ENCODE peak calls at places on chromosomes 3 and 15, in four cellular contexts. K is HepG2, V is upper lobe of right lung, Z is endodermal cell. W is an unnamed sample.

GRCh38 chr3:142270407-142270806 is 45.0 kb upstream of the GK5 start:
- DNase-seq in K (no peak), V (no peak), Z (no peak), W (no peak)

GRCh38 chr15:88623061-88623460 is 1.9 kb downstream of the AEN start:
- DNase-seq in K (peak; percentile 46), V (no peak), Z (no peak), W (no peak)

GRCh38 chr3:30076899-30077298 is 529.5 kb upstream of the TGFBR2 start:
- DNase-seq in K (no peak), V (no peak), Z (no peak), W (no peak)

GRCh38 chr15:39244776-39245175 is 336.1 kb upstream of the THBS1 start:
- DNase-seq in K (no peak), V (no peak), Z (no peak), W (no peak)

GRCh38 chr3:106176734-106177133 is 307.9 kb upstream of the CBLB start:
- DNase-seq in K (no peak), V (no peak), Z (no peak), W (peak; percentile 6)

GRCh38 chr3:122074621-122075265 is 19.6 kb downstream of the CD86 start:
- DNase-seq in K (no peak), V (peak; percentile 71), Z (no peak), W (peak; percentile 72)

GRCh38 chr15:92343869-92344643 is 49.6 kb upstream of the ST8SIA2 start:
- DNase-seq in K (no peak), V (no peak), Z (peak; percentile 84), W (no peak)

GRCh38 chr3:197682713-197683112 is 54.0 kb downstream of the RUBCN start:
- DNase-seq in K (no peak), V (no peak), Z (no peak), W (no peak)

GRCh38 chr3:151109401-151109800 is 23.9 kb downstream of the MED12L start:
- DNase-seq in K (peak; percentile 6), V (no peak), Z (no peak), W (no peak)

GRCh38 chr3:42819351-42819965 is 10.2 kb downstream of the ACKR2 start:
- DNase-seq in K (peak; percentile 78), V (no peak), Z (peak; percentile 67), W (no peak)

GRCh38 chr3:81444817-81445460 is 316.5 kb downstream of the GBE1 start:
- DNase-seq in K (no peak), V (no peak), Z (no peak), W (no peak)

GRCh38 chr3:171768281-171768925 is 41.9 kb downstream of the PLD1 start:
- DNase-seq in K (no peak), V (no peak), Z (no peak), W (no peak)

GRCh38 chr15:78093242-78094020 is 1.1 kb downstream of the SH2D7 start:
- DNase-seq in K (no peak), V (no peak), Z (no peak), W (no peak)

GRCh38 chr3:23778451-23778850 is 27.3 kb upstream of the UBE2E1 start:
- DNase-seq in K (no peak), V (no peak), Z (peak; percentile 7), W (no peak)

GRCh38 chr3:43872901-43873300 is 182.2 kb downstream of the ABHD5 start:
- DNase-seq in K (no peak), V (no peak), Z (peak; percentile 24), W (no peak)

GRCh38 chr15:43941555-43941954 is 114.8 kb downstream of the WDR76 start:
- DNase-seq in K (no peak), V (no peak), Z (no peak), W (no peak)

GRCh38 chr15:70061696-70062270 is 35.9 kb downstream of the TLE3 start:
- DNase-seq in K (no peak), V (peak; percentile 29), Z (no peak), W (no peak)

GRCh38 chr15:77107531-77108355 is 36.8 kb upstream of the TSPAN3 start:
- DNase-seq in K (peak; percentile 41), V (peak; percentile 70), Z (peak; percentile 90), W (peak; percentile 7)

GRCh38 chr3:106943071-106943470 is 434.2 kb upstream of the CCDC54 start:
- DNase-seq in K (no peak), V (no peak), Z (no peak), W (no peak)

GRCh38 chr3:157495846-157496245 is 7.4 kb downstream of the VEPH1 start:
- DNase-seq in K (no peak), V (no peak), Z (no peak), W (no peak)

GRCh38 chr3:157500232-157500631 is 3.0 kb downstream of the VEPH1 start:
- DNase-seq in K (no peak), V (no peak), Z (no peak), W (no peak)

GRCh38 chr3:157501863-157502262 is 1.4 kb downstream of the VEPH1 start:
- DNase-seq in K (no peak), V (no peak), Z (peak; percentile 59), W (no peak)

GRCh38 chr3:157498374-157498773 is 4.8 kb downstream of the VEPH1 start:
- DNase-seq in K (no peak), V (no peak), Z (no peak), W (no peak)

GRCh38 chr3:157499342-157499963 is 3.8 kb downstream of the VEPH1 start:
- DNase-seq in K (peak; percentile 61), V (peak; percentile 85), Z (peak; percentile 96), W (no peak)
- H3K4me3 ChIP-seq in K (no peak overlapping the region), V (peak overlapping the region; percentile 48), Z (peak overlapping the region; percentile 76), W (no peak overlapping the region)

GRCh38 chr3:184912166-184912565 is 100.2 kb downstream of the VPS8 start:
- DNase-seq in K (no peak), V (no peak), Z (no peak), W (no peak)
- H3K4me1 ChIP-seq in K (peaks cover 8% of the 10 kb centered on the region), V (no peaks in the 10 kb centered on the region), Z (peaks cover 11% of the 10 kb centered on the region), W (no peaks in the 10 kb centered on the region)

GRCh38 chr15:65393557-65393956 is 15.8 kb upstream of the IGDCC3 start:
- DNase-seq in K (no peak), V (no peak), Z (no peak), W (no peak)
- H3K27me3 ChIP-seq in K (peaks cover 38% of the 10 kb centered on the region), V (peaks cover 44% of the 10 kb centered on the region), Z (no peaks in the 10 kb centered on the region), W (peaks cover 21% of the 10 kb centered on the region)

GRCh38 chr3:112653209-112653871 is 12.4 kb upstream of the CCDC80 start:
- DNase-seq in K (no peak), V (no peak), Z (no peak), W (no peak)

GRCh38 chr3:112653881-112654300 is 12.9 kb upstream of the CCDC80 start:
- DNase-seq in K (no peak), V (no peak), Z (no peak), W (no peak)

GRCh38 chr3:112654979-112655378 is 14.0 kb upstream of the CCDC80 start:
- DNase-seq in K (no peak), V (no peak), Z (peak; percentile 42), W (peak; percentile 21)

GRCh38 chr3:112654492-112654891 is 13.5 kb upstream of the CCDC80 start:
- DNase-seq in K (no peak), V (no peak), Z (no peak), W (no peak)

DNA sequence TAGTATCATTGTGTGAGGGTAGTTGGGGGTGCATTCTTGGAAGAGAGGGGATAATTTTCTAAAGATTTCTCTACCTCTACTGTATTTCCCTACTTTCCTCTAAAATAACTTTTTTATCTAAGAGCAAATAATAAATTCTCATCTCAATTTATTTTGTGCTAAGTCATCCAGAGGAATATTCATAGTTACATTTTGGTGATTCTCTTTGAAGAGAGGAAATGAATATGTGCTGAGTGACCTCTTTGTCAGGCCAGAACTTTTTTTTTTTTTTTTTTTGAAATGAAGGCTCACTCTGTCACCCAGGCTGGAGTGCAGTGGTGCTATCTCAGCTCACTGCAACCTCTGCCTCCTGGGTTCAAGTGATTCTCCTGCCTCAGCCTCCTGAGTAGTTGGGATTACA is 15.1 kb upstream of the CCDC80 start:
- DNase-seq in K (no peak), V (no peak), Z (no peak), W (no peak)
- H3K4me3 ChIP-seq in K (no peak overlapping the region), V (no peak overlapping the region), Z (no peak overlapping the region), W (no peak overlapping the region)

DNA sequence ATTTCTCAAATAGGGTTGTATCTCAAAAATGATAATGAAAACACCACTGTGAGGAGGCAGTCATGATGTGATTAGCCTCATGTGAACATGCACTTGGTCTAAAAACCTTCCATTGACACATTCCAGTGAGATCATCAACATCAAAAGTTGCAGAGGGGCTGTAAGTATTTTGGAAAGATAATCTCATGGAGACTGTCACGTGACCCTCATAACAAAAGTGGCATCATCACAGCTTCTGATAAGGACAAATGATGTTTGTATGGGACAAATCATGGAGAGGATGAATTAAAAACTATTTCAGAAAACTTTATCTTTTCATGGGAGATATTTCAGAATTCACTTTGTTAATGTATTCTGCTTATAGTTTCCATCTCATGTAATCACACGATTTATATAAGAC is 203.1 kb upstream of the NDN start:
- DNase-seq in K (no peak), V (no peak), Z (no peak), W (no peak)
- H3K4me1 ChIP-seq in K (no peaks in the 10 kb centered on the region), V (no peaks in the 10 kb centered on the region), Z (no peaks in the 10 kb centered on the region), W (no peaks in the 10 kb centered on the region)

GRCh38 chr3:14808025-14808424 is 10.7 kb upstream of the FGD5 start:
- DNase-seq in K (no peak), V (no peak), Z (no peak), W (no peak)
- H3K27me3 ChIP-seq in K (peaks cover 29% of the 10 kb centered on the region), V (peaks cover 6% of the 10 kb centered on the region), Z (peaks cover 47% of the 10 kb centered on the region), W (peaks cover 14% of the 10 kb centered on the region)

GRCh38 chr3:127135241-127136023 is 57.5 kb upstream of the PRR23E start:
- DNase-seq in K (no peak), V (no peak), Z (peak; percentile 67), W (no peak)

GRCh38 chr3:127137113-127137512 is 55.8 kb upstream of the PRR23E start:
- DNase-seq in K (no peak), V (no peak), Z (peak; percentile 39), W (no peak)

GRCh38 chr3:127134887-127135240 is 58.1 kb upstream of the PRR23E start:
- DNase-seq in K (no peak), V (no peak), Z (no peak), W (no peak)

GRCh38 chr3:127136706-127137105 is 56.2 kb upstream of the PRR23E start:
- DNase-seq in K (no peak), V (no peak), Z (peak; percentile 26), W (no peak)

DNA sequence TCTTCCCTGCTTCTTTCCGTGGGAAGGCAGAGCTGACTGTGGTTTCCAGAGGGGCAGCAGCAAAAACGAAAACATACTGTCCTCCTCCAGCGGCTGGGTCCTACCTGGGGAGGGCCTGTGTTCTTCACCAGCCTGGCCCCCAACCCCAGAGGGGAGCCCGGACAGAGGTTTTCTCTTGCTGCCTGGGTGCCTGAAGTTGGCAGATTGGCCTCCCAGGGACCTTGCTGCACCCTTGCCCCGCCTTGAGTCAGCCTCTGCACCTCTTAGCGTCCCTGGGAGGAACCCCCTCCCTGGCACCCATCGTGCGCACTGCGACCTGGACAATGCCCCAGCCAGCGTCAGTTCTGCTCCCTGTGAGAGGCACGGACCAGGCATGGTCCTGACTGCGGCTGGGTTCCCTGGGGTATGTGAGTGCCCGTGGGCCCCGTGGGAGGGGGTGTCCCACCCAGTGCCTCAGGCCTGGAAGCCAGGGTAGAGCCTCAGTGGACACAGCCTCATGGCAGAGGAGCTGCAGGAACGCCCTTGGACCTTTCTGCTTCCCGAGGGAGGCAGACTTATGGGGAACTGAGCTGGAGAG is 56.8 kb upstream of the PRR23E start:
- DNase-seq in K (no peak), V (no peak), Z (no peak), W (no peak)
- H3K4me3 ChIP-seq in K (no peak overlapping the region), V (no peak overlapping the region), Z (no peak overlapping the region), W (no peak overlapping the region)

W was measured in CD4-positive, CD25-positive, alpha-beta regulatory T cell.